ENCODE peak calls at places on chromosomes 2 and 18, in ten cellular contexts. B is astrocyte; E is astrocyte of the cerebellum; W is psoas muscle; D is kidney epithelial cell; C is activated T-cell treated with anti-CD3 and anti-CD28 coated beads, Interleukin-2, amount 50 U/mL, for 48 hours; U is posterior cingulate gyrus; T is mucosa of descending colon; X is DMS153; Z is ACHN. P is an unnamed sample.
A peak's percentile ranks its signal among the peaks of the same experiment; 100 is the strongest.

GRCh38 chr2:240095556-240096523 is 40.3 kb downstream of the COPS9 start:
- DNase-seq in B (no peak), E (no peak), W (no peak), D (no peak), C (no peak), U (no peak), T (no peak), X (no peak), Z (no peak), P (no peak)

GRCh38 chr2:108623616-108624015 is 89.3 kb downstream of the LIMS1 start:
- DNase-seq in B (peak; percentile 58), E (no peak), W (no peak), D (no peak), C (no peak), U (no peak), T (no peak), X (no peak), Z (no peak), P (no peak)

GRCh38 chr2:216389565-216389964 is 17.3 kb upstream of the MARCHF4 start:
- DNase-seq in B (peak; percentile 40), E (no peak), W (no peak), D (no peak), C (no peak), U (no peak), T (no peak), X (no peak), Z (no peak), P (no peak)

GRCh38 chr2:63735263-63735662 is 106.4 kb upstream of the UGP2 start:
- DNase-seq in B (peak; percentile 29), E (no peak), W (no peak), D (no peak), C (no peak), U (no peak), T (no peak), X (no peak), Z (no peak), P (no peak)

GRCh38 chr2:58341047-58341446 is 99.9 kb upstream of the FANCL start:
- DNase-seq in B (no peak), E (no peak), W (no peak), D (no peak), C (no peak), U (no peak), T (no peak), X (no peak), Z (no peak), P (no peak)

GRCh38 chr2:217305882-217306281 is 446.0 kb upstream of the TNP1 start:
- DNase-seq in B (no peak), E (no peak), W (no peak), D (no peak), C (no peak), U (no peak), T (no peak), X (no peak), Z (no peak), P (no peak)

GRCh38 chr2:206392118-206392517 is 51.2 kb upstream of the ADAM23 start:
- DNase-seq in B (peak; percentile 24), E (no peak), W (no peak), D (no peak), C (peak; percentile 41), U (no peak), T (no peak), X (no peak), Z (peak; percentile 56), P (peak; percentile 24)

GRCh38 chr18:76441668-76442412 is 53.2 kb downstream of the ZNF516 start:
- DNase-seq in B (no peak), E (no peak), W (no peak), D (no peak), C (no peak), U (peak; percentile 69), T (no peak), X (no peak), Z (no peak), P (no peak)

GRCh38 chr2:58769494-58770239 is 528.5 kb upstream of the FANCL start:
- DNase-seq in B (no peak), E (no peak), W (no peak), D (no peak), C (no peak), U (no peak), T (no peak), X (no peak), Z (no peak), P (no peak)

GRCh38 chr2:64742678-64743077 is 89.0 kb upstream of the SERTAD2 start:
- DNase-seq in B (no peak), E (no peak), W (no peak), D (no peak), C (no peak), U (no peak), T (no peak), X (no peak), Z (no peak), P (no peak)